ENCODE peak calls at places on chromosomes 13 and 19, in six cellular contexts. E, G, S, D, U and V are unnamed samples.

GRCh38 chr13:43356566-43356965 is 333.2 kb downstream of the DNAJC15 start:
- DNase-seq in G (no peak), S (peak), E (no peak), D (no peak), U (no peak), V (no peak)

GRCh38 chr19:5954293-5954692 is 23.6 kb downstream of the RANBP3 start:
- DNase-seq in E (no peak), D (no peak), G (no peak), S (peak), U (no peak), V (no peak)

GRCh38 chr13:99971576-99972189 is at the start of gene ZIC5:
- DNase-seq in G (no peak), U (no peak), D (peak), S (no peak), E (no peak), V (peak)

GRCh38 chr19:8487137-8487851 is 15.1 kb downstream of the PRAM1 start:
- DNase-seq in E (no peak), S (no peak), D (no peak), G (peak), U (peak), V (no peak)

GRCh38 chr13:73938375-73939070 is 195.7 kb downstream of the KLF12 start:
- DNase-seq in U (no peak), S (peak), D (no peak), E (no peak), G (no peak), V (peak)

GRCh38 chr13:52446265-52446664 is 4.2 kb downstream of the VPS36 start:
- DNase-seq in G (no peak), U (no peak), E (peak), S (no peak), D (no peak), V (no peak)

GRCh38 chr13:40639226-40639681 is 27.2 kb downstream of the FOXO1 start:
- DNase-seq in G (no peak), U (no peak), D (no peak), S (peak), E (no peak), V (no peak)

GRCh38 chr19:19538077-19538764 is at the start of gene CILP2:
- DNase-seq in E (peak), S (peak), D (peak), U (peak), G (peak), V (no peak)

GRCh38 chr13:102040812-102041211 is 361.0 kb downstream of the FGF14 start:
- DNase-seq in G (no peak), E (no peak), D (no peak), U (no peak), S (no peak), V (no peak)

GRCh38 chr13:27203854-27204253 is 32.2 kb upstream of the USP12 start:
- DNase-seq in U (no peak), G (no peak), S (peak), E (no peak), D (no peak), V (no peak)

GRCh38 chr19:2650515-2650914 is 52.0 kb downstream of the GNG7 start:
- DNase-seq in G (peak), S (no peak), D (no peak), U (no peak), E (no peak), V (no peak)

GRCh38 chr19:18073197-18073596 is 13.5 kb downstream of the IL12RB1 start:
- DNase-seq in G (no peak), S (no peak), D (no peak), E (no peak), U (no peak), V (no peak)

GRCh38 chr13:94559201-94559795 is 36.7 kb downstream of the TGDS start:
- DNase-seq in D (no peak), U (no peak), S (no peak), E (no peak), G (no peak), V (no peak)

GRCh38 chr19:33348301-33349010 is 25.1 kb upstream of the CEBPG start:
- DNase-seq in G (no peak), D (peak), S (peak), E (no peak), U (no peak), V (no peak)

GRCh38 chr13:45744979-45745378 is 42.9 kb downstream of the CBY2 start:
- DNase-seq in G (no peak), E (no peak), S (no peak), D (no peak), U (no peak), V (no peak)

GRCh38 chr19:33868076-33868735 is 71.5 kb downstream of the KCTD15 start:
- DNase-seq in E (no peak), D (peak), S (peak), U (no peak), G (no peak), V (no peak)

GRCh38 chr13:31369213-31369612 is 169.4 kb downstream of the B3GLCT start:
- DNase-seq in U (no peak), E (no peak), G (no peak), S (no peak), D (no peak), V (no peak)

GRCh38 chr13:50762969-50763568 is 80.4 kb downstream of the DLEU7 start:
- DNase-seq in U (peak), E (no peak), D (no peak), S (no peak), G (no peak), V (no peak)

GRCh38 chr19:32869369-32870153 is at the start of gene SLC7A9:
- DNase-seq in D (no peak), U (no peak), G (no peak), S (no peak), E (peak), V (no peak)

GRCh38 chr13:90717451-90717936 is 630.0 kb upstream of the MIR17HG start:
- DNase-seq in U (no peak), G (no peak), E (no peak), D (no peak), S (peak), V (peak)

GRCh38 chr19:4233282-4233853 is 4.0 kb downstream of the EBI3 start:
- DNase-seq in E (peak), G (peak), U (peak), D (peak), S (peak), V (no peak)

GRCh38 chr19:40422428-40423226 is 3.2 kb downstream of the SERTAD1 start:
- DNase-seq in E (no peak), G (no peak), D (peak), S (no peak), U (no peak), V (no peak)

GRCh38 chr19:55552620-55553019 is 7.3 kb upstream of the SBK3 start:
- DNase-seq in S (peak), G (no peak), U (no peak), D (no peak), E (no peak), V (peak)

GRCh38 chr13:93948523-93948922 is 531.0 kb downstream of the DCT start:
- DNase-seq in E (no peak), G (no peak), S (no peak), D (no peak), U (no peak), V (no peak)

GRCh38 chr19:3096267-3096901 is 2.2 kb downstream of the GNA11 start:
- DNase-seq in G (peak), U (no peak), S (no peak), D (no peak), E (no peak), V (no peak)

GRCh38 chr19:53463263-53463662 is 4.3 kb upstream of the ZNF813 start:
- DNase-seq in S (peak), U (no peak), D (peak), E (no peak), G (peak), V (peak)

GRCh38 chr13:44921931-44922758 is 67.1 kb downstream of the NUFIP1 start:
- DNase-seq in E (peak), U (no peak), D (no peak), S (peak), G (no peak), V (peak)

GRCh38 chr19:8460516-8461298 is 15.9 kb downstream of the HNRNPM start:
- DNase-seq in G (no peak), U (no peak), S (peak), E (no peak), D (no peak), V (no peak)

GRCh38 chr19:54063350-54064078 is at the start of gene VSTM1:
- DNase-seq in D (no peak), E (no peak), U (no peak), G (no peak), S (no peak), V (no peak)

GRCh38 chr13:107867701-107868661 is 347.4 kb downstream of the LIG4 start:
- DNase-seq in S (peak), D (peak), E (no peak), U (no peak), G (no peak), V (peak)

GRCh38 chr13:80904386-80904785 is 563.5 kb upstream of the SPRY2 start:
- DNase-seq in D (no peak), G (no peak), S (no peak), U (no peak), E (no peak), V (no peak)

GRCh38 chr19:42092350-42092749 is 16.4 kb downstream of the ZNF574 start:
- DNase-seq in E (peak), G (peak), D (peak), S (peak), U (no peak), V (no peak)

GRCh38 chr19:23260956-23261355 is 10.8 kb upstream of the ZNF724 start:
- DNase-seq in S (no peak), E (no peak), G (no peak), D (no peak), U (no peak), V (no peak)

GRCh38 chr13:98938801-98939200 is 39.1 kb downstream of the DOCK9 start:
- DNase-seq in U (no peak), D (no peak), G (no peak), E (no peak), S (no peak), V (peak)

GRCh38 chr13:40275636-40276035 is 390.8 kb downstream of the FOXO1 start:
- DNase-seq in G (no peak), D (no peak), U (no peak), S (peak), E (no peak), V (no peak)

GRCh38 chr19:15456871-15457700 is 7.3 kb downstream of the RASAL3 start:
- DNase-seq in S (peak), U (no peak), D (no peak), G (peak), E (no peak), V (no peak)
- H3K4me3 ChIP-seq in S (no peak), U (peak), D (no peak), G (no peak), E (no peak), V (no peak)

GRCh38 chr19:35042954-35043604 is 1.6 kb downstream of the HPN start:
- DNase-seq in S (no peak), E (no peak), D (no peak), U (no peak), G (no peak), V (no peak)
- H3K4me3 ChIP-seq in S (no peak), E (peak), D (no peak), U (peak), G (no peak), V (no peak)

DNA sequence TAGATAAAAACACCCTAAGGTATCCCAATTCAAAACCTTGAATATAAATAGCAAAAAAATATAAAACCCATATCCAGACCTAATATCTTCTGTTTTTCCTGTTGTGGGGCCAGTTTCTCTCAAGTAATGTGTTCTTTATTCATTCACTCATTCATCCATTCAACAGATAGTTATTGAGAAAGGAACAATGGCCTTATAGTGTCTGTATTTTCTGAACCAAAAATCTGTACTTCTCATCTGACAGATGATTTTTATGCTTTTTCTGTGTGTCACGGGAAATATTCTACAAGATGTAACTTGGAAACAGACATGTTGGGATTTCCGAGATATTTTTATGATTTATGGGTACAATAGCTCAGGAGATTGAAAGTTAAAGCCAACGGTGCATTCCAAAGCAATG is 5.6 kb downstream of the ACOD1 start:
- DNase-seq in E (no peak), S (no peak), G (no peak), D (no peak), U (no peak), V (no peak)
- H3K4me3 ChIP-seq in E (no peak), S (no peak), G (no peak), D (no peak), U (no peak), V (no peak)

DNA sequence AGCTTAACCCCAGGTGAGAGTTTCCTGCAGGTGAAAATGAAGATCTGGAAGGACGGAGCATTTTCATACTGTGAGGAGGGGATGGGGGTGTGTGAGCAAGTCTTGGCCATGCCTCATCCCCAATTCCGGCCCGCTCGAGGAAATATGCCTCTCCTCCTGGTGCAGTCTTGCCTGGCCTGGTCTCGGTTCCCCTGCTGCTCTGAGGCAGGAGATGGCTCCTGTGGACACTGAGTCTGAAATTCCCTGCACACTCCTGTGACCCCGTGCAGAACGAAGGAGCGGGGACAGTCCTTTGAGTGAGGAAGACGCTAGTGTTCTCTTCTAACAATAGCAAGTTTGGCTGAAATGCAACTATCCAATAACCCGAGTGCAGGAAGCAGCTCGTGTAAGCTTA is 329 bp upstream of the ZNF439 start:
- DNase-seq in G (no peak), S (no peak), U (no peak), E (no peak), D (peak), V (no peak)
- H3K4me3 ChIP-seq in G (no peak), S (peak), U (peak), E (peak), D (peak), V (peak)

DNA sequence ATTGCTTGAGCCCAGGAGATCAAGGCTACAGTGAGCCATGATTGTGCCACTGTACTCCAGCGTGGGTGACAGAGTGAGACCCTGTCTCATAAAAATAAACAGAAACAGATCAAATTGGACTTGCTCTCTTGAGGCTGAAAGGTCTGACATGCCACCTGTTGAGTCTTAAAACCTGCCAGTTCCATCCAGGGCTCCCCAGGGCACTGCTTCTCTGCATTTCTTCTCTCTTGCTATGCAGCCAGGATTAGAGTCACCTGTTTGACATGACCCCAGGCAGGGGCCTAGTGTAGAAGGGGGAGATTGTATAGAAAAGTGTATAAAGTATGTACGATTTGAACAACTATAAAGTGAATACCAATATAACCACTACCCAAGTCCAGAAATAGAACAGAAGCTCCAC is 45.4 kb downstream of the ARHGAP35 start:
- DNase-seq in G (no peak), S (no peak), U (no peak), E (no peak), D (no peak), V (no peak)
- H3K4me3 ChIP-seq in G (no peak), S (no peak), U (no peak), E (no peak), D (no peak), V (no peak)

GRCh38 chr19:21474671-21475181 is 30.7 kb upstream of the ZNF429 start:
- DNase-seq in E (no peak), U (peak), S (peak), G (peak), D (peak), V (peak)

GRCh38 chr19:21466627-21467026 is 38.8 kb upstream of the ZNF429 start:
- DNase-seq in E (no peak), U (no peak), G (no peak), S (no peak), D (no peak), V (no peak)

GRCh38 chr19:21468791-21469190 is 36.6 kb upstream of the ZNF429 start:
- DNase-seq in U (no peak), S (no peak), G (no peak), E (no peak), D (no peak), V (no peak)

GRCh38 chr19:21472507-21472906 is 32.9 kb upstream of the ZNF429 start:
- DNase-seq in U (no peak), S (no peak), E (no peak), G (no peak), D (no peak), V (no peak)
- H3K4me3 ChIP-seq in U (no peak), S (no peak), E (no peak), G (no peak), D (no peak), V (no peak)

GRCh38 chr19:35901055-35901644 is 810 bp upstream of the NFKBID start:
- DNase-seq in S (peak), D (no peak), G (peak), E (no peak), U (no peak), V (peak)
- H3K4me3 ChIP-seq in S (peak), D (peak), G (no peak), E (no peak), U (peak), V (no peak)

GRCh38 chr19:17026041-17026658 is 460 bp downstream of the CPAMD8 start:
- DNase-seq in E (no peak), S (no peak), D (no peak), U (no peak), G (no peak), V (no peak)
- H3K4me3 ChIP-seq in E (peak), S (no peak), D (no peak), U (no peak), G (no peak), V (no peak)

DNA sequence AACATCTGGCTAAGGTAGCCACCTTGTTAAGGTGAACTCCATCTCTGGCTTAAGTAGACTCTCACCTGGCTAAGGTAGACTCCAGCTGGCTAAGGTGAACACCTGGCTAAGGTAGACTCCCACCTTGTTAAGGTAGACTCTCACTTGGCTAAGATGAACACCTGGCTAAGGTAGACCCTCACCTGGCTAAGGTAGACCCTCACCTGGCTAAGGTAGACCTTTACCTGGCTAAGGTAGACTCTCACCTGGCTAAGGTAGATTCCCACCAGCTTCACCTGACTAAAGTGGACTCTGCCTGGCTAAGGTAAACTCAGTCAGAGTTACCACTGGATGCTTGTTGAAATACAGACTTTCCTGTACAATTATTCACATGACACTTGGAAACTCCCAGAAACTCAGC is 23.6 kb downstream of the PIN1 start:
- DNase-seq in S (no peak), U (no peak), E (no peak), G (no peak), D (no peak), V (no peak)
- H3K4me3 ChIP-seq in S (no peak), U (no peak), E (no peak), G (no peak), D (no peak), V (no peak)

GRCh38 chr19:12984683-12985048 is 10.6 kb upstream of the NFIX start:
- DNase-seq in S (no peak), E (no peak), D (no peak), G (no peak), U (no peak), V (no peak)

GRCh38 chr19:12982648-12983047 is 12.6 kb upstream of the NFIX start:
- DNase-seq in S (no peak), U (no peak), D (no peak), G (no peak), E (no peak), V (no peak)

GRCh38 chr19:12984143-12984627 is 11.1 kb upstream of the NFIX start:
- DNase-seq in U (no peak), D (no peak), G (no peak), E (no peak), S (peak), V (no peak)

GRCh38 chr19:12983091-12983490 is 12.2 kb upstream of the NFIX start:
- DNase-seq in E (no peak), S (no peak), D (no peak), U (no peak), G (no peak), V (no peak)

GRCh38 chr19:12983561-12984142 is 11.6 kb upstream of the NFIX start:
- DNase-seq in G (peak), S (peak), E (peak), D (peak), U (peak), V (peak)
- H3K4me3 ChIP-seq in G (no peak), S (peak), E (no peak), D (peak), U (peak), V (peak)